ENCODE peak calls at places on chromosomes 6 and 20, in eight cellular contexts. One of them, this sample, is unnamed.

GRCh38 chr20:56460459-56460858 is 8.0 kb upstream of the RTF2 start:
- DNase-seq in fibroblast of lung: no peak
- DNase-seq in breast epithelium: no peak
- DNase-seq in CD4-positive, CD25-positive, alpha-beta regulatory T cell: peak
- DNase-seq in right atrium auricular region: no peak
- DNase-seq in left lung: no peak
- DNase-seq in GM23338: no peak
- DNase-seq in coronary artery: no peak
- DNase-seq in this sample: no peak

GRCh38 chr6:33344771-33345697 is 27.5 kb upstream of the ZBTB22 start:
- DNase-seq in fibroblast of lung: peak
- DNase-seq in breast epithelium: peak
- DNase-seq in CD4-positive, CD25-positive, alpha-beta regulatory T cell: peak
- DNase-seq in right atrium auricular region: peak
- DNase-seq in left lung: peak
- DNase-seq in GM23338: peak
- DNase-seq in coronary artery: peak
- DNase-seq in this sample: no peak

GRCh38 chr6:138622967-138623366 is 123.7 kb upstream of the NHSL1 start:
- DNase-seq in fibroblast of lung: peak
- DNase-seq in breast epithelium: no peak
- DNase-seq in CD4-positive, CD25-positive, alpha-beta regulatory T cell: no peak
- DNase-seq in right atrium auricular region: no peak
- DNase-seq in left lung: no peak
- DNase-seq in GM23338: no peak
- DNase-seq in coronary artery: no peak
- DNase-seq in this sample: no peak

GRCh38 chr6:50285735-50286134 is 236.0 kb upstream of the DEFB112 start:
- DNase-seq in fibroblast of lung: no peak
- DNase-seq in breast epithelium: no peak
- DNase-seq in CD4-positive, CD25-positive, alpha-beta regulatory T cell: no peak
- DNase-seq in right atrium auricular region: no peak
- DNase-seq in left lung: no peak
- DNase-seq in GM23338: no peak
- DNase-seq in coronary artery: no peak
- DNase-seq in this sample: no peak

GRCh38 chr20:59743767-59744485 is 139.6 kb downstream of the PHACTR3 start:
- DNase-seq in fibroblast of lung: no peak
- DNase-seq in breast epithelium: no peak
- DNase-seq in CD4-positive, CD25-positive, alpha-beta regulatory T cell: no peak
- DNase-seq in right atrium auricular region: no peak
- DNase-seq in left lung: no peak
- DNase-seq in GM23338: peak
- DNase-seq in coronary artery: no peak
- DNase-seq in this sample: no peak

GRCh38 chr20:10591956-10592521 is 81.8 kb downstream of the JAG1 start:
- DNase-seq in fibroblast of lung: peak
- DNase-seq in breast epithelium: no peak
- DNase-seq in CD4-positive, CD25-positive, alpha-beta regulatory T cell: no peak
- DNase-seq in right atrium auricular region: no peak
- DNase-seq in left lung: no peak
- DNase-seq in GM23338: no peak
- DNase-seq in coronary artery: no peak
- DNase-seq in this sample: no peak

GRCh38 chr20:24767623-24768100 is 181.4 kb upstream of the CST7 start:
- DNase-seq in fibroblast of lung: no peak
- DNase-seq in breast epithelium: peak
- DNase-seq in CD4-positive, CD25-positive, alpha-beta regulatory T cell: no peak
- DNase-seq in right atrium auricular region: no peak
- DNase-seq in left lung: peak
- DNase-seq in GM23338: no peak
- DNase-seq in coronary artery: peak
- DNase-seq in this sample: no peak

GRCh38 chr6:80250391-80250997 is 144.0 kb downstream of the BCKDHB start:
- DNase-seq in fibroblast of lung: peak
- DNase-seq in breast epithelium: no peak
- DNase-seq in CD4-positive, CD25-positive, alpha-beta regulatory T cell: no peak
- DNase-seq in right atrium auricular region: no peak
- DNase-seq in left lung: no peak
- DNase-seq in GM23338: no peak
- DNase-seq in coronary artery: no peak
- DNase-seq in this sample: no peak

GRCh38 chr20:5120189-5120484 is 379 bp upstream of the PCNA start:
- DNase-seq in fibroblast of lung: no peak
- DNase-seq in breast epithelium: no peak
- DNase-seq in CD4-positive, CD25-positive, alpha-beta regulatory T cell: no peak
- DNase-seq in right atrium auricular region: no peak
- DNase-seq in left lung: no peak
- DNase-seq in GM23338: no peak
- DNase-seq in coronary artery: no peak
- DNase-seq in this sample: no peak

GRCh38 chr20:5126512-5127203 is at the start of gene CDS2:
- DNase-seq in fibroblast of lung: peak
- DNase-seq in breast epithelium: peak
- DNase-seq in CD4-positive, CD25-positive, alpha-beta regulatory T cell: peak
- DNase-seq in right atrium auricular region: peak
- DNase-seq in left lung: peak
- DNase-seq in GM23338: peak
- DNase-seq in coronary artery: peak
- DNase-seq in this sample: peak

GRCh38 chr20:5119143-5119434 is 669 bp downstream of the PCNA start:
- DNase-seq in fibroblast of lung: no peak
- DNase-seq in breast epithelium: no peak
- DNase-seq in CD4-positive, CD25-positive, alpha-beta regulatory T cell: no peak
- DNase-seq in right atrium auricular region: no peak
- DNase-seq in left lung: no peak
- DNase-seq in GM23338: no peak
- DNase-seq in coronary artery: no peak
- DNase-seq in this sample: no peak

GRCh38 chr20:5119435-5120188 is at the start of gene PCNA:
- DNase-seq in fibroblast of lung: peak
- DNase-seq in breast epithelium: peak
- DNase-seq in CD4-positive, CD25-positive, alpha-beta regulatory T cell: peak
- DNase-seq in right atrium auricular region: peak
- DNase-seq in left lung: peak
- DNase-seq in GM23338: peak
- DNase-seq in coronary artery: peak
- DNase-seq in this sample: peak

DNA sequence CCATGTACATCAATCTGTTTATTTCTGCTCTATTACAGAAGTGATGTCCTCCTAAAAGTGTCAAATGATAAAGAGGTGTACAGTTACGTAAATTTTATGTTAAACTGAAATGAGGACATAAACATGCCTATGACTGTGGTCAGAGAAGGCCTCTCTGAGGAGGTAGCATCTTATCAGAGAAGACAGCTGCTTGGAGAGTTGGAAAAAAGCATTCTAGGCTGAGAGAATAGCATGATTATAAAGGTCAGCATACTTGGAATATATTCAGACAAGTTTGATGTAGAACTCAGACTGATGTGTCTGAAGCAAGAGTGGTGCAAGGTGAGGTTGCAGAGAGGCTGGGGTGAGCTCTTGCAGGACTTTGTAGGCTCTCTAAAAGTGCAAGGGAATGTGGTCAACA is 3.1 kb upstream of the PCNA start:
- DNase-seq in fibroblast of lung: peak
- DNase-seq in breast epithelium: no peak
- DNase-seq in CD4-positive, CD25-positive, alpha-beta regulatory T cell: no peak
- DNase-seq in right atrium auricular region: no peak
- DNase-seq in left lung: no peak
- DNase-seq in GM23338: no peak
- DNase-seq in coronary artery: no peak
- DNase-seq in this sample: no peak
- H3K27ac ChIP-seq in fibroblast of lung: no peak
- H3K27ac ChIP-seq in breast epithelium: no peak
- H3K27ac ChIP-seq in CD4-positive, CD25-positive, alpha-beta regulatory T cell: no peak
- H3K27ac ChIP-seq in right atrium auricular region: no peak
- H3K27ac ChIP-seq in left lung: no peak
- H3K27ac ChIP-seq in GM23338: no peak
- H3K27ac ChIP-seq in coronary artery: no peak
- H3K27ac ChIP-seq in this sample: no peak

GRCh38 chr6:134535831-134536230 is 217.9 kb upstream of the SGK1 start:
- DNase-seq in fibroblast of lung: peak
- DNase-seq in breast epithelium: no peak
- DNase-seq in CD4-positive, CD25-positive, alpha-beta regulatory T cell: no peak
- DNase-seq in right atrium auricular region: no peak
- DNase-seq in left lung: no peak
- DNase-seq in GM23338: no peak
- DNase-seq in coronary artery: no peak
- DNase-seq in this sample: no peak
- H3K27ac ChIP-seq in fibroblast of lung: no peak
- H3K27ac ChIP-seq in breast epithelium: no peak
- H3K27ac ChIP-seq in CD4-positive, CD25-positive, alpha-beta regulatory T cell: no peak
- H3K27ac ChIP-seq in right atrium auricular region: peak
- H3K27ac ChIP-seq in left lung: no peak
- H3K27ac ChIP-seq in GM23338: no peak
- H3K27ac ChIP-seq in coronary artery: no peak
- H3K27ac ChIP-seq in this sample: no peak

GRCh38 chr20:62838511-62838910 is 21.7 kb downstream of the COL9A3 start:
- DNase-seq in fibroblast of lung: no peak
- DNase-seq in breast epithelium: no peak
- DNase-seq in CD4-positive, CD25-positive, alpha-beta regulatory T cell: no peak
- DNase-seq in right atrium auricular region: no peak
- DNase-seq in left lung: no peak
- DNase-seq in GM23338: no peak
- DNase-seq in coronary artery: no peak
- DNase-seq in this sample: no peak

GRCh38 chr20:62835931-62836861 is 19.3 kb downstream of the COL9A3 start:
- DNase-seq in fibroblast of lung: peak
- DNase-seq in breast epithelium: no peak
- DNase-seq in CD4-positive, CD25-positive, alpha-beta regulatory T cell: no peak
- DNase-seq in right atrium auricular region: no peak
- DNase-seq in left lung: peak
- DNase-seq in GM23338: no peak
- DNase-seq in coronary artery: peak
- DNase-seq in this sample: no peak

GRCh38 chr20:62837790-62838458 is 21.1 kb downstream of the COL9A3 start:
- DNase-seq in fibroblast of lung: no peak
- DNase-seq in breast epithelium: no peak
- DNase-seq in CD4-positive, CD25-positive, alpha-beta regulatory T cell: no peak
- DNase-seq in right atrium auricular region: no peak
- DNase-seq in left lung: peak
- DNase-seq in GM23338: no peak
- DNase-seq in coronary artery: peak
- DNase-seq in this sample: no peak

GRCh38 chr20:62834967-62835730 is 18.3 kb downstream of the COL9A3 start:
- DNase-seq in fibroblast of lung: no peak
- DNase-seq in breast epithelium: no peak
- DNase-seq in CD4-positive, CD25-positive, alpha-beta regulatory T cell: no peak
- DNase-seq in right atrium auricular region: no peak
- DNase-seq in left lung: no peak
- DNase-seq in GM23338: no peak
- DNase-seq in coronary artery: peak
- DNase-seq in this sample: no peak

DNA sequence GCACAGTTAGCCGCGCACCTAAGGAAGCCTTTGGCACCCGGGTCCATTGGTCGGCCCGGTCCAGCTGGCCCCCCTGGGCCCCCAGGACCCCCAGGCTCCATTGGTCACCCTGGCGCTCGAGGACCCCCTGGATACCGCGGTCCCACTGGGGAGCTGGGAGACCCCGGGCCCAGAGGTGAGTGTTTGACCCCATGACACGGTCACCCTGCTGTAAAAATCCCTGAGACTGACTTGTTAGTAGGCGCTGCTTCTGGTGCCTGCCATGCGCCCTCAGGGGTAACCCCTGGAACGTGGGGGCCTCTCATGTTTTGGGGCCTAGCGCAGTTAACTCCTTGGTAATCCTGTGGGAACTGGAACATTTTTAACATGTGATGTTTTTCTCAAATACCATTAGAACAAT is 20.2 kb downstream of the COL9A3 start:
- DNase-seq in fibroblast of lung: no peak
- DNase-seq in breast epithelium: no peak
- DNase-seq in CD4-positive, CD25-positive, alpha-beta regulatory T cell: no peak
- DNase-seq in right atrium auricular region: no peak
- DNase-seq in left lung: no peak
- DNase-seq in GM23338: no peak
- DNase-seq in coronary artery: no peak
- DNase-seq in this sample: no peak
- H3K27ac ChIP-seq in fibroblast of lung: no peak
- H3K27ac ChIP-seq in breast epithelium: no peak
- H3K27ac ChIP-seq in CD4-positive, CD25-positive, alpha-beta regulatory T cell: no peak
- H3K27ac ChIP-seq in right atrium auricular region: no peak
- H3K27ac ChIP-seq in left lung: no peak
- H3K27ac ChIP-seq in GM23338: no peak
- H3K27ac ChIP-seq in coronary artery: no peak
- H3K27ac ChIP-seq in this sample: no peak

GRCh38 chr20:62377615-62378085 is 9.3 kb upstream of the RPS21 start:
- DNase-seq in fibroblast of lung: no peak
- DNase-seq in breast epithelium: no peak
- DNase-seq in CD4-positive, CD25-positive, alpha-beta regulatory T cell: no peak
- DNase-seq in right atrium auricular region: no peak
- DNase-seq in left lung: no peak
- DNase-seq in GM23338: no peak
- DNase-seq in coronary artery: no peak
- DNase-seq in this sample: no peak

GRCh38 chr20:62378215-62378614 is 8.7 kb upstream of the RPS21 start:
- DNase-seq in fibroblast of lung: peak
- DNase-seq in breast epithelium: no peak
- DNase-seq in CD4-positive, CD25-positive, alpha-beta regulatory T cell: no peak
- DNase-seq in right atrium auricular region: no peak
- DNase-seq in left lung: no peak
- DNase-seq in GM23338: no peak
- DNase-seq in coronary artery: no peak
- DNase-seq in this sample: no peak

GRCh38 chr20:62374431-62375152 is 7.5 kb upstream of the LAMA5 start:
- DNase-seq in fibroblast of lung: no peak
- DNase-seq in breast epithelium: no peak
- DNase-seq in CD4-positive, CD25-positive, alpha-beta regulatory T cell: no peak
- DNase-seq in right atrium auricular region: no peak
- DNase-seq in left lung: no peak
- DNase-seq in GM23338: no peak
- DNase-seq in coronary artery: no peak
- DNase-seq in this sample: no peak

GRCh38 chr20:62377064-62377461 is 9.8 kb upstream of the RPS21 start:
- DNase-seq in fibroblast of lung: no peak
- DNase-seq in breast epithelium: no peak
- DNase-seq in CD4-positive, CD25-positive, alpha-beta regulatory T cell: no peak
- DNase-seq in right atrium auricular region: no peak
- DNase-seq in left lung: no peak
- DNase-seq in GM23338: no peak
- DNase-seq in coronary artery: no peak
- DNase-seq in this sample: no peak

DNA sequence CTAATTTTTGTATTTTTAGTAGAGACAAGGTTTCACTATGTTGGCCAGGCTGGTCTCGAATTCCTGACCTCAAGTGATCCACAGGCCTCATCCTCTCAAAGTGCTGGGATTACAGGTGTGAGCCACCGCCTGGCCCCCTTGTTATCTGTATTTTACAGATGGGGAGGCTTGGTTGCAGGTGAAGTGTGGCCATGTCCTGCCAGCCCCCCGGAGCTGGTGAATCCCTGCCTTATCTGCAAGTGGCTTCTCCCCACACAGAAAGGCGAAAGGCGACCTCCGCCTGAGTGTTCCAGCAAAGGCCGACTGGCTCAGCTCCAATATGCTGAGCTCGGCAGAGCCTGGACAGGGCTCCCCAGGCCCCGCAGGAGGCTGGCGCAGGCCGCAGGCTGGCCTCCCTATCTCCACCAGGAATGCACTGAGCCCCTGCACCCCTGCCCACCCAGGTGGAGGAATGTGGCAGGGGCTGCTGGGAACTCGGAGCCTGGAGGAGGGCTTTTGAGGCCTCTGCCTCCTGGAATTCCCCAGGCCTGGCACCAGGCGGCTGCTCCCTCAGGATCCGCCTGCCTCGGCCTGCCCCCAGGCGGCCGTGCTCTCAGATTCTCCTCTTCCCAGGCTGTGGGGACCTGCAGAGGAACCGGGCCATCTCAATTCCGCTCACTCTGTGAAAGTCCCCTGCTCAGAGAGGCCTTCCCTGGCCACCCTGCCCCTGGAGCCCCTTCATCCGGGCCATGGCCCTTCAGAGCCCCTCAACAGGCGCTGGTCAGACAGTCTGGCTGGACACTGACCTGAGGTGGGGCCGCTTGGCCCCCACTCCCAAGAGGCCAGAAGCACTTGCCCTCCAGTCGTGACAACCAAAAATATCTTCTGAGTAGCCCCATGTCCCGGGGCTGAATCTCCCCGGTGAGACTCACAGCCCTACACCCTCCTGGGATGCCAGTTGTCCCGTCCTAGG is 9.3 kb upstream of the LAMA5 start:
- DNase-seq in fibroblast of lung: peak
- DNase-seq in breast epithelium: no peak
- DNase-seq in CD4-positive, CD25-positive, alpha-beta regulatory T cell: no peak
- DNase-seq in right atrium auricular region: no peak
- DNase-seq in left lung: no peak
- DNase-seq in GM23338: peak
- DNase-seq in coronary artery: no peak
- DNase-seq in this sample: no peak
- H3K27ac ChIP-seq in fibroblast of lung: no peak
- H3K27ac ChIP-seq in breast epithelium: peak
- H3K27ac ChIP-seq in CD4-positive, CD25-positive, alpha-beta regulatory T cell: no peak
- H3K27ac ChIP-seq in right atrium auricular region: peak
- H3K27ac ChIP-seq in left lung: peak
- H3K27ac ChIP-seq in GM23338: peak
- H3K27ac ChIP-seq in coronary artery: peak
- H3K27ac ChIP-seq in this sample: no peak